ENCODE peak calls at places on chromosomes 12 and 14, in four cellular contexts. I is fibroblast of the aortic adventitia, C is BE2C, E is fibroblast of mammary gland. A is an unnamed sample.

GRCh38 chr12:50110127-50110761 is 1.8 kb upstream of the COX14 start:
- DNase-seq in I (no peak), C (no peak), E (no peak), A (peak; percentile 14)

GRCh38 chr14:81991998-81992397 is 458.3 kb upstream of the SEL1L start:
- DNase-seq in I (no peak), C (no peak), E (peak; percentile 1), A (no peak)

GRCh38 chr14:24132061-24132685 is 1.7 kb downstream of the FITM1 start:
- DNase-seq in I (no peak), C (no peak), E (no peak), A (no peak)

GRCh38 chr12:55996715-55997534 is at the start of gene SUOX:
- DNase-seq in I (peak; percentile 96), C (peak; percentile 96), E (peak; percentile 96), A (peak; percentile 97)

GRCh38 chr14:104582649-104583048 is 3.1 kb downstream of the C14orf180 start:
- DNase-seq in I (no peak), C (peak; percentile 60), E (no peak), A (no peak)

GRCh38 chr14:101045511-101045910 is 142.0 kb upstream of the RTL1 start:
- DNase-seq in I (no peak), C (no peak), E (no peak), A (no peak)

GRCh38 chr14:61578745-61579144 is 116.6 kb upstream of the HIF1A start:
- DNase-seq in I (peak; percentile 51), C (no peak), E (no peak), A (no peak)

GRCh38 chr12:93563807-93564538 is 8.5 kb upstream of the SOCS2 start:
- DNase-seq in I (peak; percentile 29), C (no peak), E (peak; percentile 45), A (peak; percentile 44)

GRCh38 chr12:91786490-91787272 is 359.0 kb downstream of the BTG1 start:
- DNase-seq in I (no peak), C (no peak), E (no peak), A (no peak)

GRCh38 chr14:104245075-104245474 is 106.7 kb downstream of the KIF26A start:
- DNase-seq in I (no peak), C (no peak), E (no peak), A (no peak)

GRCh38 chr12:12319501-12320322 is 30.3 kb downstream of the MANSC1 start:
- DNase-seq in I (peak; percentile 53), C (no peak), E (peak; percentile 20), A (peak; percentile 29)

GRCh38 chr14:101556131-101556530 is 5.2 kb upstream of the DIO3 start:
- DNase-seq in I (no peak), C (no peak), E (no peak), A (no peak)

GRCh38 chr12:111066744-111067437 is 146.5 kb upstream of the MYL2 start:
- DNase-seq in I (no peak), C (peak; percentile 47), E (peak; percentile 3), A (no peak)

GRCh38 chr12:122895290-122895689 is 634 bp downstream of the VPS37B start:
- DNase-seq in I (no peak), C (no peak), E (no peak), A (no peak)

GRCh38 chr12:127728285-127728684 is 538.7 kb upstream of the TMEM132C start:
- DNase-seq in I (no peak), C (no peak), E (no peak), A (no peak)

GRCh38 chr12:45388545-45388944 is 172.7 kb downstream of the ANO6 start:
- DNase-seq in I (peak; percentile 77), C (peak; percentile 39), E (peak; percentile 60), A (peak; percentile 70)

GRCh38 chr12:63894132-63894531 is 49.6 kb downstream of the SRGAP1 start:
- DNase-seq in I (no peak), C (no peak), E (no peak), A (no peak)

GRCh38 chr14:72745991-72746980 is 147.6 kb downstream of the DPF3 start:
- DNase-seq in I (peak; percentile 94), C (no peak), E (peak; percentile 92), A (peak; percentile 92)

GRCh38 chr12:57190821-57191220 is 25.8 kb upstream of the NXPH4 start:
- DNase-seq in I (no peak), C (no peak), E (no peak), A (no peak)

GRCh38 chr12:92078167-92079053 is 67.2 kb downstream of the BTG1 start:
- DNase-seq in I (peak; percentile 100), C (no peak), E (peak; percentile 100), A (peak; percentile 96)

GRCh38 chr12:109718390-109718789 is 4.8 kb downstream of the FAM222A start:
- DNase-seq in I (no peak), C (peak; percentile 58), E (no peak), A (no peak)

GRCh38 chr12:106170285-106170684 is 31.5 kb upstream of the NUAK1 start:
- DNase-seq in I (peak; percentile 22), C (no peak), E (peak; percentile 76), A (peak; percentile 56)

GRCh38 chr14:98822917-98823316 is 449.1 kb downstream of the BCL11B start:
- DNase-seq in I (no peak), C (no peak), E (no peak), A (no peak)

GRCh38 chr12:31517994-31518393 is 72.9 kb downstream of the DENND5B start:
- DNase-seq in I (peak; percentile 27), C (no peak), E (no peak), A (peak; percentile 43)

GRCh38 chr14:104719343-104719742 is 4.7 kb upstream of the ADSS1 start:
- DNase-seq in I (no peak), C (no peak), E (no peak), A (no peak)

GRCh38 chr14:98953544-98954346 is 318.3 kb downstream of the BCL11B start:
- DNase-seq in I (no peak), C (no peak), E (peak; percentile 82), A (peak; percentile 73)

GRCh38 chr12:49864817-49865090 is 21.8 kb upstream of the BCDIN3D start:
- DNase-seq in I (no peak), C (no peak), E (no peak), A (no peak)

GRCh38 chr14:21053184-21054122 is 4.2 kb upstream of the RNASE8 start:
- DNase-seq in I (no peak), C (no peak), E (no peak), A (no peak)

GRCh38 chr14:94680498-94681288 is 68.5 kb downstream of the SERPINA3 start:
- DNase-seq in I (no peak), C (no peak), E (no peak), A (no peak)

GRCh38 chr14:94682736-94683135 is 70.5 kb downstream of the SERPINA3 start:
- DNase-seq in I (no peak), C (no peak), E (no peak), A (no peak)

GRCh38 chr14:94682061-94682516 is 69.9 kb downstream of the SERPINA3 start:
- DNase-seq in I (no peak), C (no peak), E (no peak), A (no peak)

GRCh38 chr14:94679941-94680340 is 67.8 kb downstream of the SERPINA3 start:
- DNase-seq in I (no peak), C (no peak), E (no peak), A (no peak)

DNA sequence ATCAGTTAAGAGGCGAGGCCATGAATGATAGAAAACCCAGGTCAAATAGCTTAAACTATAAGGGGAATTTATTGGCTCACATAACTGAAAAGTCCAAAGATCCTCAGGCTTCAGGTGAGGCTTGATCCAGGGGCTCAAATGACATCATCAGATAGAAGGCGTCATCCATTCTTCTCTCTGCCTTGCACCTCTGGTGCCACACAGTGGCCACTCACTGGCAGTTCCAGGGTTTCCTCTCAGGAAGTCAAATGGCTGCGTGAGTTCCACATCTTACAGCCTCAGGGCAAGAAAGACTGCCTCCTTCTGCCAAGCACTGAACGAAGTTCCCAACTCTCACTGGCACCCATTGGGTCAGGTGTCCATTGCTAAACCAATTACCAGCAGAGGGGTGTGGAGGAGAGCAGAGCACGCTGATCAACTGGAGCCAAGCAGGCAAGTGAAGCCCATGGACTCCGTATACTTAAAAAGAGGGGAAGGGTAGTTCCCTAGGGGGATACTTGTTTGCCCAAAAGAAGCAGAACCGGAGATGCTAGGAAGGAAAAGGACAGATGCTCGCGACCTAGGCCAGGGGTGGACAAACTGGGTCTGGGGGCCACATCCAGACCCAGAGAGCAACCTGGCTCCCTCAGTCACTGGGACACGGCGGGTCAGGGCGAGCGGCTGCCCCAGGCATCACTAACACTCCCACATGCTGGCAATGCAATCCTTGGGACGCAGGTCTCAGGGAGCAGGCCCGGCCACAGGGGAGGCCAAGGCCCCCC is 69.3 kb downstream of the SERPINA3 start:
- DNase-seq in I (peak; percentile 53), C (no peak), E (peak; percentile 65), A (peak; percentile 80)
- TF ChIP-seq CTCF in I (peak; percentile 71), C (peak; percentile 40), E (peak; percentile 88), A (peak; percentile 95)

DNA sequence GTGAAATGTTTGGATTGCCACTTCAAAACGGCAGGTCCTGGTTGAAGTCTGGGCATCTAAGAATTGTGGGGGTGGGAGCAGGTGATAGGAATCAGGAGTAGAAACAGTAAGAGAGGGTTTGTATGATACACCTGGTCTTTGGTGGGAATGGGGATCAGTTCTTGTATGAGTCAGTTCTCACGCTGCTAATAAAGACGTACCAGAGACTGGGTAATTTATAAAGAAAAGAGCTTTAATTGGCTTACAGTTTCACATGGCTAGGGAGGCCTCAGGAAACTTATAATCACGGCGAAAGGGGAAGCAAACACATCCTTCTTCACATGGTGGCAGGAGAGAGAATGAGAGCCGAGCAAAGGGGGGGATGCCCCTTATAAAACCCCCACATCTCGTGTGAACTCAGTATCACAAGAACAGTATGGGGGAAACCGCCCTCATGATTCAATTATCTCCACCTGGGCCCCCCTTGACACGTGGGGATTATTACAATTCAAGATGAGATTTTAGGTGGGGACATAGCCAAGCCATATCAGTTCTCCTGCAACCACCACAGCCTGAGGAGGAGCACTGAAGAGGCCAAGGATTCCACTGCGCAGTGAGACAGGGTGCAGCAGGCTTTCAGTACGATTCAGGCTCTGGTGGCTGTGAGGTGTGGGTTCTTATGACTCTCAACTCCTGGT is 52.1 kb downstream of the DRAM1 start:
- DNase-seq in I (no peak), C (no peak), E (no peak), A (no peak)
- H3K4me3 ChIP-seq in I (no peak overlapping the region), C (no peak overlapping the region), E (no peak overlapping the region), A (no peak overlapping the region)

DNA sequence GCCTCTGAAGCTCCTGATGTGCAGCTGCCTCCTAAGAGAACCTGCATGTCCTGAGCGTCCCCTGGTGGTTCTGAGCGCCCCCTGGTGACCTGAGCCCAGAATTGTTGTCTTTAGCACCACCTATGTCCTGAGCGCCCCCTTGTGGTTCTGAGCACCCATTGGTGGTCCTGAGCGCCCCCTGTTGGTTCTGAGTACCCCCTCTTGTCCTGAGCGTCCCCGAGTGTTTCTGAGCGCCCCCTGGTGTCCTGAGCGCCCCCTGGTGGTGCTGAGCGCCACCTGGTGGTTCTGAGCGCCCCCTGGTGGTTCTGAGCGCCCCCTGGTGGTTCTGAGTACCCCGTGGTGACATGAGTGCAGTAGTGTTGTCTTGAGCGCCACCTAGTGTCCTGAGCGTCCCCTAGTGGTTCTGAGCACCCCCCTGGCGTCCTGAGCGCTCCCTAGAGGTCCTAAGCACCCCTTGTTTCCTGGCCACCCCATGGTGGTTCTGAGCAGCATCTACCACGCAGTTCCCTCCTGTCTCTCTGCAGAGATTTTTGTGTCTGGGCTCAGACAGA is 782.5 kb downstream of the TMEM121 start:
- DNase-seq in I (no peak), C (peak; percentile 77), E (peak; percentile 24), A (no peak)
- TF ChIP-seq CTCF in I (peak; percentile 4), C (peak; percentile 96), E (peak; percentile 34), A (peak; percentile 25)

GRCh38 chr12:27555316-27555715 is 31.3 kb downstream of the PPFIBP1 start:
- DNase-seq in I (peak; percentile 45), C (no peak), E (peak; percentile 55), A (no peak)

GRCh38 chr12:27552886-27553560 is 29.0 kb downstream of the PPFIBP1 start:
- DNase-seq in I (peak; percentile 52), C (no peak), E (no peak), A (no peak)

GRCh38 chr12:27552235-27552634 is 28.2 kb downstream of the PPFIBP1 start:
- DNase-seq in I (no peak), C (no peak), E (no peak), A (no peak)

GRCh38 chr12:27554421-27555186 is 30.6 kb downstream of the PPFIBP1 start:
- DNase-seq in I (peak; percentile 92), C (no peak), E (peak; percentile 89), A (peak; percentile 69)

GRCh38 chr12:27554003-27554402 is 30.0 kb downstream of the PPFIBP1 start:
- DNase-seq in I (no peak), C (no peak), E (no peak), A (peak; percentile 38)
- H3K4me3 ChIP-seq in I (peak overlapping the region; percentile 43), C (no peak overlapping the region), E (no peak overlapping the region), A (no peak overlapping the region)